ENCODE peak calls at places on chromosomes 5 and 9, in nine cellular contexts. S, F, L, D, Q, H, V, G and K are unnamed samples.
A peak's percentile ranks its signal among the peaks of the same experiment; 100 is the strongest.

GRCh38 chr9:129140397-129141065 is 29.3 kb downstream of the PTPA start:
- DNase-seq in H (no peak), V (peak; percentile 45), L (peak; percentile 65), D (no peak), S (peak; percentile 66), G (peak; percentile 38), Q (peak; percentile 46), F (no peak), K (no peak)

GRCh38 chr9:93657331-93658111 is 81.1 kb downstream of the PHF2 start:
- DNase-seq in D (no peak), S (no peak), G (no peak), F (no peak), V (peak; percentile 6), H (no peak), L (no peak), Q (no peak), K (no peak)

GRCh38 chr9:13688223-13688989 is 408.9 kb upstream of the MPDZ start:
- DNase-seq in V (no peak), L (no peak), F (peak; percentile 41), Q (no peak), G (no peak), D (no peak), S (peak; percentile 71), H (no peak), K (no peak)

GRCh38 chr9:131840220-131840619 is 100.3 kb upstream of the RAPGEF1 start:
- DNase-seq in F (no peak), V (no peak), H (no peak), G (no peak), L (no peak), D (no peak), Q (no peak), S (no peak), K (no peak)

GRCh38 chr9:133782157-133783130 is 44.3 kb upstream of the SARDH start:
- DNase-seq in L (peak; percentile 50), V (peak; percentile 58), H (peak; percentile 22), F (peak; percentile 52), G (peak; percentile 61), Q (peak; percentile 79), S (peak; percentile 85), D (peak; percentile 37), K (no peak)

GRCh38 chr5:44697025-44697424 is 111.7 kb upstream of the MRPS30 start:
- DNase-seq in G (no peak), V (no peak), Q (no peak), S (no peak), H (no peak), L (no peak), D (no peak), F (no peak), K (no peak)

GRCh38 chr9:132023409-132024180 is 56.1 kb downstream of the MED27 start:
- DNase-seq in H (no peak), S (no peak), Q (no peak), F (no peak), V (no peak), D (no peak), L (no peak), G (no peak), K (no peak)

GRCh38 chr5:146867996-146868708 is 10.4 kb downstream of the PPP2R2B start:
- DNase-seq in Q (no peak), H (no peak), F (no peak), S (no peak), G (no peak), L (no peak), V (no peak), D (no peak), K (no peak)

GRCh38 chr9:95065224-95065623 is 252.3 kb downstream of the FANCC start:
- DNase-seq in G (no peak), S (no peak), L (no peak), V (no peak), D (no peak), Q (no peak), F (no peak), H (no peak), K (no peak)

GRCh38 chr5:43007246-43007910 is 32.7 kb downstream of the ANXA2R start:
- DNase-seq in Q (peak; percentile 81), V (peak; percentile 84), D (peak; percentile 87), L (peak; percentile 90), H (peak; percentile 82), S (peak; percentile 96), G (peak; percentile 87), F (no peak), K (peak; percentile 21)

GRCh38 chr9:133137451-133138231 is 16.6 kb upstream of the RALGDS start:
- DNase-seq in G (no peak), F (no peak), L (no peak), Q (peak; percentile 45), D (no peak), H (no peak), S (no peak), V (peak; percentile 69), K (no peak)

GRCh38 chr5:10145922-10146321 is 103.8 kb downstream of the ATPSCKMT start:
- DNase-seq in G (peak; percentile 55), S (peak; percentile 82), V (no peak), D (no peak), Q (no peak), L (peak; percentile 65), F (no peak), H (peak; percentile 34), K (no peak)

GRCh38 chr9:4674783-4675182 is 4.6 kb upstream of the CDC37L1 start:
- DNase-seq in Q (no peak), H (peak; percentile 93), S (peak; percentile 86), D (no peak), G (peak; percentile 7), V (no peak), L (peak; percentile 88), F (no peak), K (no peak)

GRCh38 chr9:104895572-104895971 is 32.4 kb downstream of the ABCA1 start:
- DNase-seq in Q (no peak), S (peak; percentile 63), D (no peak), L (peak; percentile 96), F (no peak), V (no peak), G (peak; percentile 45), H (peak; percentile 65), K (no peak)

GRCh38 chr9:79945495-79945894 is 373.7 kb downstream of the TLE4 start:
- DNase-seq in G (peak; percentile 46), V (no peak), D (no peak), S (peak; percentile 10), H (no peak), L (peak; percentile 42), F (no peak), Q (no peak), K (no peak)

GRCh38 chr5:53820802-53821171 is 260.3 kb downstream of the NDUFS4 start:
- DNase-seq in S (no peak), G (no peak), H (no peak), V (no peak), F (no peak), L (no peak), Q (no peak), D (no peak), K (no peak)